ENCODE peak calls at places on chromosomes 11 and 22, in six cellular contexts. One of them, this sample, is unnamed.

GRCh38 chr11:27726981-27727380 is 26.7 kb upstream of the BDNF start:
- DNase-seq in Ammon's horn: no peak
- DNase-seq in left ventricle myocardium inferior: no peak
- DNase-seq in GM04504: no peak
- DNase-seq in AG04450: no peak
- DNase-seq in EL: no peak
- DNase-seq in this sample: no peak

GRCh38 chr22:48257690-48258065 is 1495.2 kb downstream of the TBC1D22A start:
- DNase-seq in left ventricle myocardium inferior: no peak
- DNase-seq in GM04504: no peak
- DNase-seq in EL: no peak
- DNase-seq in AG04450: no peak
- DNase-seq in Ammon's horn: no peak
- DNase-seq in this sample: no peak

GRCh38 chr11:79209540-79210266 is 231.1 kb downstream of the TENM4 start:
- DNase-seq in left ventricle myocardium inferior: no peak
- DNase-seq in EL: no peak
- DNase-seq in GM04504: no peak
- DNase-seq in Ammon's horn: peak
- DNase-seq in AG04450: no peak
- DNase-seq in this sample: no peak

GRCh38 chr11:123086315-123086714 is 24.4 kb upstream of the HSPA8 start:
- DNase-seq in left ventricle myocardium inferior: no peak
- DNase-seq in EL: no peak
- DNase-seq in Ammon's horn: no peak
- DNase-seq in AG04450: no peak
- DNase-seq in GM04504: no peak
- DNase-seq in this sample: no peak

GRCh38 chr22:37018815-37019308 is 385 bp downstream of the TST start:
- DNase-seq in Ammon's horn: peak
- DNase-seq in AG04450: no peak
- DNase-seq in EL: peak
- DNase-seq in GM04504: no peak
- DNase-seq in left ventricle myocardium inferior: peak
- DNase-seq in this sample: peak

GRCh38 chr11:113481672-113482071 is 6.5 kb upstream of the DRD2 start:
- DNase-seq in AG04450: no peak
- DNase-seq in GM04504: no peak
- DNase-seq in Ammon's horn: no peak
- DNase-seq in left ventricle myocardium inferior: no peak
- DNase-seq in EL: no peak
- DNase-seq in this sample: no peak

GRCh38 chr11:70627219-70627618 is 228.9 kb downstream of the CTTN start:
- DNase-seq in Ammon's horn: no peak
- DNase-seq in EL: no peak
- DNase-seq in AG04450: no peak
- DNase-seq in GM04504: no peak
- DNase-seq in left ventricle myocardium inferior: no peak
- DNase-seq in this sample: no peak

GRCh38 chr22:49236541-49237075 is 591.1 kb downstream of the BRD1 start:
- DNase-seq in EL: no peak
- DNase-seq in left ventricle myocardium inferior: no peak
- DNase-seq in GM04504: no peak
- DNase-seq in Ammon's horn: no peak
- DNase-seq in AG04450: no peak
- DNase-seq in this sample: peak

GRCh38 chr11:121553806-121554205 is 101.0 kb upstream of the SORL1-AS1 start:
- DNase-seq in Ammon's horn: no peak
- DNase-seq in EL: peak
- DNase-seq in GM04504: no peak
- DNase-seq in AG04450: no peak
- DNase-seq in left ventricle myocardium inferior: no peak
- DNase-seq in this sample: no peak

GRCh38 chr11:2303627-2304155 is 1.9 kb downstream of the TSPAN32 start:
- DNase-seq in left ventricle myocardium inferior: peak
- DNase-seq in Ammon's horn: no peak
- DNase-seq in EL: no peak
- DNase-seq in GM04504: no peak
- DNase-seq in AG04450: no peak
- DNase-seq in this sample: peak

GRCh38 chr22:39710380-39711117 is 140.0 kb downstream of the CACNA1I start:
- DNase-seq in left ventricle myocardium inferior: no peak
- DNase-seq in GM04504: no peak
- DNase-seq in AG04450: no peak
- DNase-seq in Ammon's horn: no peak
- DNase-seq in EL: no peak
- DNase-seq in this sample: peak

GRCh38 chr11:127288926-127289325 is 288.4 kb upstream of the KIRREL3 start:
- DNase-seq in GM04504: no peak
- DNase-seq in AG04450: no peak
- DNase-seq in left ventricle myocardium inferior: no peak
- DNase-seq in EL: no peak
- DNase-seq in Ammon's horn: no peak
- DNase-seq in this sample: no peak

GRCh38 chr11:69640995-69641581 is at the start of gene CCND1:
- DNase-seq in GM04504: peak
- DNase-seq in EL: peak
- DNase-seq in left ventricle myocardium inferior: peak
- DNase-seq in AG04450: peak
- DNase-seq in Ammon's horn: peak
- DNase-seq in this sample: peak

GRCh38 chr11:3043315-3043871 is 13.8 kb downstream of the CARS1 start:
- DNase-seq in Ammon's horn: peak
- DNase-seq in EL: no peak
- DNase-seq in AG04450: no peak
- DNase-seq in left ventricle myocardium inferior: peak
- DNase-seq in GM04504: peak
- DNase-seq in this sample: no peak

GRCh38 chr22:45270095-45271020 is 14.4 kb upstream of the UPK3A start:
- DNase-seq in AG04450: no peak
- DNase-seq in Ammon's horn: no peak
- DNase-seq in EL: no peak
- DNase-seq in GM04504: no peak
- DNase-seq in left ventricle myocardium inferior: no peak
- DNase-seq in this sample: no peak

GRCh38 chr11:118005224-118006152 is 19.3 kb downstream of the IL10RA start:
- DNase-seq in Ammon's horn: no peak
- DNase-seq in left ventricle myocardium inferior: no peak
- DNase-seq in EL: no peak
- DNase-seq in GM04504: no peak
- DNase-seq in AG04450: no peak
- DNase-seq in this sample: no peak

GRCh38 chr11:92495107-92495793 is 270.6 kb downstream of the FAT3 start:
- DNase-seq in left ventricle myocardium inferior: no peak
- DNase-seq in GM04504: no peak
- DNase-seq in EL: no peak
- DNase-seq in AG04450: no peak
- DNase-seq in Ammon's horn: no peak
- DNase-seq in this sample: no peak

GRCh38 chr11:116970485-116971292 is 127.5 kb downstream of the SIK3 start:
- DNase-seq in EL: peak
- DNase-seq in GM04504: no peak
- DNase-seq in left ventricle myocardium inferior: no peak
- DNase-seq in AG04450: no peak
- DNase-seq in Ammon's horn: no peak
- DNase-seq in this sample: no peak

GRCh38 chr22:41697126-41697775 is 2.1 kb upstream of the MEI1 start:
- DNase-seq in EL: peak
- DNase-seq in left ventricle myocardium inferior: peak
- DNase-seq in GM04504: peak
- DNase-seq in AG04450: peak
- DNase-seq in Ammon's horn: peak
- DNase-seq in this sample: peak

GRCh38 chr11:45669146-45669545 is 3.7 kb upstream of the CHST1 start:
- DNase-seq in left ventricle myocardium inferior: no peak
- DNase-seq in Ammon's horn: no peak
- DNase-seq in AG04450: no peak
- DNase-seq in GM04504: no peak
- DNase-seq in EL: no peak
- DNase-seq in this sample: no peak

GRCh38 chr22:50139843-50140415 is 30.6 kb upstream of the PANX2 start:
- DNase-seq in left ventricle myocardium inferior: no peak
- DNase-seq in Ammon's horn: no peak
- DNase-seq in GM04504: no peak
- DNase-seq in AG04450: no peak
- DNase-seq in EL: no peak
- DNase-seq in this sample: no peak

GRCh38 chr22:23175817-23176644 is 4.3 kb upstream of the BCR start:
- DNase-seq in GM04504: no peak
- DNase-seq in EL: no peak
- DNase-seq in left ventricle myocardium inferior: no peak
- DNase-seq in AG04450: no peak
- DNase-seq in Ammon's horn: no peak
- DNase-seq in this sample: no peak

GRCh38 chr11:28833670-28834069 is 725.5 kb downstream of the METTL15 start:
- DNase-seq in EL: peak
- DNase-seq in AG04450: peak
- DNase-seq in Ammon's horn: no peak
- DNase-seq in left ventricle myocardium inferior: no peak
- DNase-seq in GM04504: peak
- DNase-seq in this sample: no peak

GRCh38 chr11:85182437-85183109 is 444.6 kb downstream of the DLG2 start:
- DNase-seq in GM04504: no peak
- DNase-seq in EL: peak
- DNase-seq in left ventricle myocardium inferior: no peak
- DNase-seq in Ammon's horn: peak
- DNase-seq in AG04450: no peak
- DNase-seq in this sample: peak

GRCh38 chr11:36996795-36997194 is 398.8 kb upstream of the RAG2 start:
- DNase-seq in GM04504: no peak
- DNase-seq in left ventricle myocardium inferior: no peak
- DNase-seq in AG04450: no peak
- DNase-seq in EL: no peak
- DNase-seq in Ammon's horn: no peak
- DNase-seq in this sample: no peak

GRCh38 chr11:105524286-105524685 is 85.6 kb upstream of the GRIA4 start:
- DNase-seq in AG04450: no peak
- DNase-seq in left ventricle myocardium inferior: no peak
- DNase-seq in GM04504: no peak
- DNase-seq in Ammon's horn: peak
- DNase-seq in EL: no peak
- DNase-seq in this sample: no peak

GRCh38 chr11:2870460-2870859 is 15.1 kb downstream of the CDKN1C start:
- DNase-seq in Ammon's horn: no peak
- DNase-seq in EL: no peak
- DNase-seq in AG04450: no peak
- DNase-seq in GM04504: no peak
- DNase-seq in left ventricle myocardium inferior: no peak
- DNase-seq in this sample: no peak

This sample was measured in testis.